ENCODE peak calls at places on chromosomes 11 and 22, in ten cellular contexts. A, R, W, O, G, C, V, S, J and L are unnamed samples.

GRCh38 chr11:57254631-57255030 is 17.6 kb upstream of the APLNR start:
- DNase-seq in O (no peak), C (no peak), J (no peak), R (no peak), W (no peak), G (no peak), A (no peak), V (no peak), S (no peak), L (no peak)

GRCh38 chr11:62796281-62796680 is 4.5 kb upstream of the TMEM223 start:
- DNase-seq in W (no peak), S (no peak), O (no peak), C (no peak), A (no peak), V (no peak), R (no peak), J (no peak), G (no peak), L (no peak)

GRCh38 chr22:45192701-45193187 is 29.0 kb downstream of the NUP50 start:
- DNase-seq in S (no peak), W (no peak), G (no peak), C (no peak), O (no peak), V (no peak), A (no peak), R (no peak), J (peak; percentile 23), L (no peak)

GRCh38 chr22:38841211-38841610 is 2.6 kb downstream of the NPTXR start:
- DNase-seq in R (no peak), S (no peak), G (no peak), C (no peak), O (no peak), V (no peak), J (no peak), A (no peak), W (no peak), L (no peak)

GRCh38 chr11:65491614-65492386 is 7.0 kb upstream of the MALAT1 start:
- DNase-seq in W (peak; percentile 81), O (no peak), J (peak; percentile 92), G (peak; percentile 90), S (peak; percentile 68), R (peak; percentile 79), V (no peak), C (peak; percentile 87), A (peak; percentile 90), L (peak; percentile 95)

GRCh38 chr22:46674367-46674781 is 54.2 kb downstream of the GRAMD4 start:
- DNase-seq in C (peak; percentile 63), W (no peak), J (peak; percentile 84), V (peak; percentile 86), R (no peak), S (no peak), A (peak; percentile 74), G (no peak), O (no peak), L (peak; percentile 91)

GRCh38 chr11:2428322-2428795 is 16.0 kb downstream of the TRPM5 start:
- DNase-seq in O (peak; percentile 60), G (peak; percentile 79), J (peak; percentile 83), V (peak; percentile 82), R (peak; percentile 86), C (peak; percentile 89), W (peak; percentile 68), S (peak; percentile 74), A (peak; percentile 80), L (peak; percentile 87)

GRCh38 chr11:117509543-117509942 is 181.9 kb downstream of the CEP164 start:
- DNase-seq in O (no peak), W (no peak), G (no peak), R (no peak), V (no peak), J (no peak), S (no peak), A (no peak), C (no peak), L (no peak)

GRCh38 chr11:78000193-78000592 is 5.7 kb upstream of the INTS4 start:
- DNase-seq in V (peak; percentile 60), G (peak; percentile 78), W (no peak), O (peak; percentile 58), C (no peak), A (no peak), R (peak; percentile 68), S (peak; percentile 63), J (no peak), L (no peak)

GRCh38 chr11:11451501-11452005 is 98.5 kb upstream of the CSNK2A3 start:
- DNase-seq in W (no peak), R (no peak), J (no peak), G (no peak), S (no peak), O (no peak), C (no peak), A (no peak), V (no peak), L (no peak)

GRCh38 chr11:36261094-36261493 is 28.1 kb downstream of the COMMD9 start:
- DNase-seq in A (no peak), J (no peak), V (no peak), O (no peak), W (no peak), S (no peak), C (no peak), R (no peak), G (no peak), L (no peak)

GRCh38 chr22:47018010-47018910 is 255.8 kb downstream of the TBC1D22A start:
- DNase-seq in O (no peak), G (no peak), W (no peak), C (no peak), V (no peak), J (no peak), S (no peak), A (no peak), R (no peak), L (no peak)

GRCh38 chr11:71402878-71403277 is 45.3 kb downstream of the DHCR7 start:
- DNase-seq in V (no peak), S (no peak), A (no peak), O (no peak), G (no peak), C (no peak), R (no peak), W (no peak), J (no peak), L (no peak)

GRCh38 chr11:70080763-70081162 is 2.6 kb downstream of the ANO1 start:
- DNase-seq in A (peak; percentile 61), G (peak; percentile 59), S (no peak), V (no peak), J (peak; percentile 50), R (no peak), O (no peak), C (no peak), W (no peak), L (peak; percentile 49)
- H3K4me1 ChIP-seq in A (no peaks in the 10 kb centered on the region), G (peaks cover 5% of the 10 kb centered on the region), S (no peaks in the 10 kb centered on the region), V (no peaks in the 10 kb centered on the region), J (no peaks in the 10 kb centered on the region), R (no peaks in the 10 kb centered on the region), O (peaks cover 9% of the 10 kb centered on the region), C (no peaks in the 10 kb centered on the region), W (no peaks in the 10 kb centered on the region), L (no peaks in the 10 kb centered on the region)

GRCh38 chr11:130839950-130840666 is 76.2 kb downstream of the SNX19 start:
- DNase-seq in S (no peak), J (no peak), A (no peak), O (no peak), G (no peak), W (no peak), V (no peak), C (no peak), R (no peak), L (no peak)
- H3K4me3 ChIP-seq in S (no peak overlapping the region), J (no peak overlapping the region), A (no peak overlapping the region), O (no peak overlapping the region), G (no peak overlapping the region), W (no peak overlapping the region), V (no peak overlapping the region), C (no peak overlapping the region), R (no peak overlapping the region), L (no peak overlapping the region)

GRCh38 chr22:37500745-37501144 is 14.6 kb upstream of the MFNG start:
- DNase-seq in R (no peak), J (no peak), G (no peak), V (no peak), C (no peak), A (no peak), W (no peak), S (no peak), O (no peak), L (no peak)
- H3K4me1 ChIP-seq in R (no peaks in the 10 kb centered on the region), J (peaks cover 3% of the 10 kb centered on the region), G (peaks cover 51% of the 10 kb centered on the region), V (peaks cover 4% of the 10 kb centered on the region), C (peaks cover 59% of the 10 kb centered on the region), A (no peaks in the 10 kb centered on the region), W (peaks cover 32% of the 10 kb centered on the region), S (peaks cover 30% of the 10 kb centered on the region), O (peaks cover 25% of the 10 kb centered on the region), L (peaks cover 34% of the 10 kb centered on the region)

DNA sequence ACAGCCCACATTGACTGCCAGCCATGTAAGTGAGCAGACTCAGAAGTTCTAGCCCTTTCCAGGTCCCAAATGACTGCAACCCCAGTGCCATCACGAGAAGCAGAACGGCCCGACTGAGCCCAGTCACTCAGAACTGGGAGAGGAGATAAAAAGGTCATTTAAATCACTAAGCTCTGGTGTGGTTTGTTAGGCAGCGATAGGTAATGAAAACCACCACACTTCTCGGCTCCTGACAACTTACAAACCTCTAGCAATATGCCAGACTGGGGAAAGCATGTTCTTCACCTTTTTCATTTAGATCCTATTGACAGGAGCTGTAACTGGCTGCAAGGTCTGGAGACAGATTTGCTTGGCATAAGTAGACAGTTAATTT is 6.7 kb downstream of the SLC15A3 start:
- DNase-seq in J (no peak), S (no peak), A (no peak), G (no peak), V (no peak), C (no peak), O (no peak), W (no peak), R (no peak), L (no peak)
- H3K4me3 ChIP-seq in J (no peak overlapping the region), S (no peak overlapping the region), A (no peak overlapping the region), G (no peak overlapping the region), V (no peak overlapping the region), C (no peak overlapping the region), O (no peak overlapping the region), W (no peak overlapping the region), R (no peak overlapping the region), L (no peak overlapping the region)